ENCODE peak calls at places on chromosomes 2 and 18, in ten cellular contexts. E, O, M, V, W, Q, Y, I, J and H are unnamed samples.

GRCh38 chr2:167843203-167843602 is 404.2 kb downstream of the STK39 start:
- DNase-seq in V (no peak), E (no peak), O (no peak), I (no peak), W (no peak), M (no peak), J (no peak), Y (no peak), Q (no peak), H (no peak)

GRCh38 chr2:45709137-45709536 is 57.7 kb downstream of the PRKCE start:
- DNase-seq in Y (no peak), E (no peak), I (no peak), M (no peak), W (no peak), Q (no peak), O (no peak), J (no peak), V (no peak), H (no peak)

GRCh38 chr2:1348789-1349188 is 64.5 kb upstream of the TPO start:
- DNase-seq in M (no peak), E (no peak), J (no peak), Q (no peak), I (no peak), Y (no peak), W (no peak), O (no peak), V (no peak), H (no peak)

GRCh38 chr2:231687133-231687852 is 21.0 kb upstream of the PTMA start:
- DNase-seq in M (peak), W (no peak), Y (peak), O (peak), J (no peak), V (peak), Q (peak), E (peak), I (peak), H (peak)

GRCh38 chr2:169716938-169717690 is 16.5 kb upstream of the KLHL23 start:
- DNase-seq in W (no peak), E (no peak), I (no peak), V (no peak), Y (no peak), J (no peak), M (no peak), Q (no peak), O (no peak), H (no peak)

GRCh38 chr2:142044168-142044567 is 86.6 kb downstream of the LRP1B start:
- DNase-seq in O (no peak), Y (no peak), Q (no peak), W (no peak), V (no peak), J (no peak), I (no peak), E (no peak), M (no peak), H (no peak)

GRCh38 chr2:28445448-28446258 is 50.2 kb upstream of the PLB1 start:
- DNase-seq in J (no peak), O (no peak), I (no peak), W (peak), Q (peak), M (peak), V (no peak), E (no peak), Y (no peak), H (no peak)

GRCh38 chr2:127061377-127062273 is 45.3 kb downstream of the BIN1 start:
- DNase-seq in O (no peak), W (no peak), I (no peak), M (no peak), J (no peak), Y (no peak), E (no peak), V (no peak), Q (no peak), H (no peak)

GRCh38 chr2:10963155-10963554 is 51.4 kb downstream of the KCNF1 start:
- DNase-seq in Y (no peak), Q (no peak), I (no peak), V (no peak), E (no peak), M (no peak), J (no peak), W (no peak), O (no peak), H (no peak)

GRCh38 chr2:236360486-236360885 is 96.3 kb upstream of the ASB18 start:
- DNase-seq in M (no peak), J (no peak), V (no peak), O (peak), I (no peak), W (no peak), Q (no peak), Y (no peak), E (no peak), H (no peak)

GRCh38 chr18:12308386-12309100 is 502 bp downstream of the TUBB6 start:
- DNase-seq in V (no peak), I (peak), Q (peak), O (peak), J (peak), Y (peak), M (peak), E (peak), W (peak), H (peak)

GRCh38 chr2:74867841-74868658 is 34.1 kb downstream of the HK2 start:
- DNase-seq in Q (no peak), M (no peak), V (no peak), O (no peak), W (peak), I (no peak), Y (no peak), J (peak), E (no peak), H (no peak)

GRCh38 chr2:239145601-239146000 is 255.2 kb downstream of the HDAC4 start:
- DNase-seq in Y (no peak), J (no peak), W (no peak), M (no peak), O (no peak), Q (no peak), E (no peak), I (no peak), V (no peak), H (no peak)

GRCh38 chr2:239144713-239144999 is 256.2 kb downstream of the HDAC4 start:
- DNase-seq in W (no peak), Y (no peak), V (no peak), I (no peak), M (no peak), O (no peak), Q (no peak), J (no peak), E (no peak), H (no peak)

GRCh38 chr2:239142806-239143205 is 258.0 kb downstream of the HDAC4 start:
- DNase-seq in J (no peak), W (no peak), V (no peak), M (no peak), Q (no peak), O (no peak), Y (no peak), I (no peak), E (no peak), H (no peak)

GRCh38 chr2:239145106-239145505 is 255.7 kb downstream of the HDAC4 start:
- DNase-seq in I (no peak), Y (peak), E (no peak), M (no peak), J (no peak), V (no peak), O (no peak), W (no peak), Q (no peak), H (no peak)

GRCh38 chr2:239143858-239144712 is 256.7 kb downstream of the HDAC4 start:
- DNase-seq in W (no peak), Y (peak), J (no peak), O (peak), I (peak), V (peak), M (no peak), Q (peak), E (peak), H (no peak)
- TF ChIP-seq CTCF in W (peak), Y (peak), J (peak), O (peak), I (peak), V (peak), M (peak), Q (peak), E (peak), H (no peak)

DNA sequence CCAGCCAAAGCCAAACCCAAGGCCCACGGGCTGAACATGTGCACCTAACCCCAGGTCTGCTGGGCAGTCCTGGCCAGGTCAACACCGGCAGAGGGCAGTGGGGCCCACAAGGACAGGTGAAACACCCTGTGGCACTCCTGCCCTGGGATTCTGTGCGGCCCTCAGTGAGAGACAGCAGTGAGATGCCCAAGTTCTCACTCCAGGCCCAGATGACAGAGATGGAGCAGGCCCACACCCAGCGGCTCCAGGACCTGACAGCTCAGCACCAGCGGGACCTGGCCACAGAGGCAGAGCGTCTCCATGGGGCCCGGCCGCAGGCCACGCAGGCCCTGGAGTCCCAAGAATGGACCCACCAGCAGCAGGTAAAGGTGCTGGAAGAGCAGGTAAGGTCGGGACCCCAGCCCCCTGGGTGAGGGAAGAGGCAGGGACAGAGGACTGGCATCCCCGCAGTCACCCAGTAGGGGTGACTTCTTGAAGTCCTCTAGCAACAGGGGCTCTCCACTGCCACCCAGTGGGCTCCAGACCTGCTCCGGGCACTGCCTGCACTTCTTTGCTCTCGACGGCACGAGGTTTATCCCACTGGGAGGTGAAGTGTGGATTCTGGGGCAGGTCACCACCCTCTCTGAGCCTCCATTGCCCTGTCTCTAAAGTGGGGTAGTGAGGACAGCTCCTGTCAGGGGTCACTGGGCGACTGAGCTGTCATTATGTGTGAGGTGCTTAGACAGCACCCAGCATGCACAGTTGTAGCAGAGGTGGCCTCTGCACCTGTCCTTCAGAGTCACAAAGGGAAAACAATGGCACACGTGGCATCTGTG is 8.8 kb upstream of the SNED1 start:
- DNase-seq in J (peak), Y (no peak), O (no peak), W (no peak), I (no peak), E (no peak), Q (no peak), V (peak), M (peak), H (peak)
- TF ChIP-seq CTCF in J (no peak), Y (peak), O (peak), W (peak), I (no peak), E (no peak), Q (no peak), V (peak), M (peak), H (no peak)

DNA sequence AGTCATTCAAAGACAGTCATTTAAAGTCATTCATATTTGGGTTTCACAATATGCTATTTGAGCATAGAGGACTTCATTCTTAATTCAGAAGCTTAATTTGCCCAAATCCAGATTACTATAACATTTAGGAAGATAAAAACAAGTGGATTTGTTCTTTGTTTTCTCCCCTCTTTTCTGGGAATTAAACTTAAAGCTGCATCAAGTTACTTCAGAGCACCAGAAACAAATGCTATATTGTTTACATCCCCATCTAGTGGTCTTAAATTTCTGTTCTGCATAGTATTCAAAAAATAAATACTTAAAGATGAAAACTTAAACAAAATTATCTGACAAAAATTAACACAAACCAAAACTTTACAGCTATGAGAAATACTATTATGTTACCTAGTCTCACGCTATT is 34.7 kb upstream of the MARCHF7 start:
- DNase-seq in Q (no peak), J (no peak), M (no peak), O (no peak), V (no peak), E (no peak), W (no peak), Y (no peak), I (no peak), H (no peak)
- TF ChIP-seq CTCF in Q (peak), J (peak), M (peak), O (peak), V (peak), E (no peak), W (peak), Y (peak), I (no peak), H (no peak)

DNA sequence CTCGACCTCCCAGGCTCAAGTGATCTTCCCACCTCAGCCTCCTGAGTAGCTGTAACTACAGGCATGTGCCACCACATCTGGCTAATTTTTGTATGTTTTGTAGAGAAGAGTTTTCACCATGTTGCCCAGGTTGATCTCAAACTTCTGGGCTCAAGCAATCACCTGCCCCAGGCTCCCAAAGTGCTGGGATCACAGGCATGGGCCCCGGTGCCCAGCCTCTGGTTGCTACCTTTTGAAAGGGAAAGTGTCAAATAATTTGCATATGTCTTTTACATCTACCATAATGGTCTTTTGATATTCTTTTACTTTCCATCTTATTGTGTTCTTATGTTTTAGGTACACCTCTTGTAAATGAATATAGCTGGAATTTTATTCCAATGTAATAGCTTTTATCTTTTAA is 263.1 kb upstream of the FN1 start:
- DNase-seq in M (no peak), I (no peak), V (no peak), J (no peak), Q (no peak), E (no peak), Y (no peak), W (no peak), O (no peak), H (no peak)
- TF ChIP-seq CTCF in M (no peak), I (no peak), V (no peak), J (no peak), Q (no peak), E (no peak), Y (no peak), W (no peak), O (no peak), H (no peak)